ENCODE peak calls at places on chromosomes 13 and 19, in eight cellular contexts. O, H, F, Z, Q, D, A and S are unnamed samples. For H3K4me1, the result is how much of the 10 kb centered on the place peaks cover.

GRCh38 chr19:7199613-7200533 is 94.3 kb downstream of the INSR start:
- DNase-seq in O (peak), H (no peak), F (no peak), Z (no peak), Q (no peak), D (no peak), A (no peak), S (peak)

GRCh38 chr13:111179908-111180756 is 65.0 kb downstream of the ARHGEF7 start:
- DNase-seq in O (no peak), H (no peak), F (no peak), Z (no peak), Q (no peak), D (no peak), A (no peak), S (no peak)

GRCh38 chr19:45752639-45753038 is 16.4 kb downstream of the SIX5 start:
- DNase-seq in O (no peak), H (no peak), F (no peak), Z (no peak), Q (no peak), D (no peak), A (no peak), S (no peak)

GRCh38 chr13:112977091-112977490 is 8.1 kb downstream of the MCF2L start:
- DNase-seq in O (no peak), H (no peak), F (no peak), Z (no peak), Q (no peak), D (no peak), A (no peak), S (no peak)

GRCh38 chr13:39037410-39037879 is 444 bp downstream of the PROSER1 start:
- DNase-seq in O (no peak), H (no peak), F (no peak), Z (no peak), Q (no peak), D (no peak), A (no peak), S (peak)

GRCh38 chr13:41587490-41587889 is 130.1 kb downstream of the RGCC start:
- DNase-seq in O (no peak), H (peak), F (peak), Z (no peak), Q (peak), D (no peak), A (no peak), S (no peak)

GRCh38 chr19:32599736-32600157 is 18.8 kb downstream of the PDCD5 start:
- DNase-seq in O (peak), H (peak), F (peak), Z (peak), Q (peak), D (no peak), A (no peak), S (peak)

GRCh38 chr13:39616087-39616694 is 13.2 kb upstream of the LHFPL6 start:
- DNase-seq in O (peak), H (peak), F (peak), Z (peak), Q (peak), D (peak), A (no peak), S (peak)

GRCh38 chr19:46115396-46116109 is 8.9 kb downstream of the IGFL3 start:
- DNase-seq in O (no peak), H (no peak), F (no peak), Z (peak), Q (no peak), D (no peak), A (no peak), S (no peak)

GRCh38 chr19:45478454-45479238 is 10.8 kb downstream of the FOSB start:
- DNase-seq in O (peak), H (peak), F (peak), Z (peak), Q (peak), D (peak), A (peak), S (peak)

GRCh38 chr13:101449971-101450748 is 2.3 kb upstream of the ITGBL1 start:
- DNase-seq in O (no peak), H (no peak), F (no peak), Z (no peak), Q (no peak), D (no peak), A (no peak), S (no peak)

GRCh38 chr13:102814025-102814607 is 15.2 kb downstream of the BIVM start:
- DNase-seq in O (no peak), H (no peak), F (no peak), Z (no peak), Q (no peak), D (no peak), A (no peak), S (no peak)

GRCh38 chr19:57171551-57172081 is 4.3 kb upstream of the DUXA start:
- DNase-seq in O (peak), H (peak), F (peak), Z (peak), Q (no peak), D (peak), A (peak), S (no peak)

GRCh38 chr19:30664358-30665058 is 292.3 kb downstream of the ZNF536 start:
- DNase-seq in O (peak), H (no peak), F (peak), Z (peak), Q (no peak), D (peak), A (peak), S (peak)

GRCh38 chr19:29292562-29292961 is 79.6 kb upstream of the UQCRFS1 start:
- DNase-seq in O (no peak), H (no peak), F (no peak), Z (no peak), Q (no peak), D (no peak), A (no peak), S (no peak)

GRCh38 chr13:112160558-112160957 is 93.6 kb downstream of the SOX1 start:
- DNase-seq in O (no peak), H (no peak), F (no peak), Z (no peak), Q (no peak), D (no peak), A (peak), S (no peak)

GRCh38 chr13:37495046-37495445 is 103.5 kb downstream of the POSTN start:
- DNase-seq in O (no peak), H (no peak), F (no peak), Z (no peak), Q (no peak), D (no peak), A (no peak), S (no peak)

GRCh38 chr13:76316998-76317527 is 569.1 kb downstream of the KCTD12 start:
- DNase-seq in O (no peak), H (no peak), F (no peak), Z (no peak), Q (no peak), D (no peak), A (no peak), S (no peak)

GRCh38 chr13:71870036-71870435 is 3.0 kb upstream of the DACH1 start:
- DNase-seq in O (no peak), H (no peak), F (peak), Z (no peak), Q (no peak), D (no peak), A (no peak), S (no peak)

GRCh38 chr19:2271516-2272103 is 10.4 kb downstream of the PEAK3 start:
- DNase-seq in O (peak), H (peak), F (no peak), Z (no peak), Q (no peak), D (no peak), A (no peak), S (peak)
- H3K4me1 ChIP-seq in O (under half), H (under half), F (under half), Z (under half), Q (under half), D (under half), A (under half), S (under half)

GRCh38 chr13:62088155-62088554 is 672.5 kb upstream of the PCDH20 start:
- DNase-seq in O (no peak), H (no peak), F (no peak), Z (no peak), Q (no peak), D (no peak), A (no peak), S (no peak)
- H3K4me3 ChIP-seq in O (no peak), H (no peak), F (no peak), Z (no peak), Q (no peak), D (no peak), A (no peak), S (no peak)

DNA sequence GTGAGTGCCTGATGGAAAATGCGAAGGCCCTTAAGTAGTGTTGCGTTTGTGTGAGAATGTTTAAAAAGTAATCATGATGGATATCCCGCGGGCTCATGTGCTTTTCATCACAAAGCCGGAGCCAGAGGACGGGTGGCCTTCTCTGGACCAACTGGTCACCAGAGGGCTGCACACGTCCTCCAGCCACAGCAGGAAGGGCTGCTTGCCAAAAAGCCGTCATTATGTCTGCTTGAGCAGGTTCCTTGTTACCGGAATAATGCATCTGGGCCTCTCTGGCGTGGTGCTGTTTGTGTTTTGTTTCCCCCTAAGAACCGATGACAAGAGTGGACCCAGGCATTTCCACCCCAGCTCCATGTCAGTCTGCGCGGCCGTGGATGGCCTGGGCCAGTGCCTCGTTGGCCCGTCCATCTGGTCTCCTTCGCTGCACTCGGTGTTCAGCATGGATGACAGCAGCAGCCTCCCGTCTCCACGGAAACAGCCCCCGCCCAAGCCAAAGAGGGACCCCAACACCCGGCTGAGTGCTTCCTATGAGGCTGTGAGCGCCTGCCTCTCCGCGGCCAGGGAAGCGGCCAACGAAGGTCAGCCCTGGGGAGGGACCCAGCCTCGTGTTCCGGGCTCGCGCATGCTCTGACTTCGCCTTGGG is 497.7 kb downstream of the MYO16 start:
- DNase-seq in O (no peak), H (no peak), F (no peak), Z (peak), Q (no peak), D (no peak), A (no peak), S (no peak)
- H3K27ac ChIP-seq in O (no peak), H (no peak), F (no peak), Z (peak), Q (no peak), D (no peak), A (no peak), S (no peak)

GRCh38 chr13:59464926-59465325 is 698.8 kb downstream of the DIAPH3 start:
- DNase-seq in O (no peak), H (no peak), F (no peak), Z (no peak), Q (no peak), D (no peak), A (no peak), S (no peak)

GRCh38 chr13:59463023-59463422 is 700.7 kb downstream of the DIAPH3 start:
- DNase-seq in O (peak), H (no peak), F (no peak), Z (peak), Q (no peak), D (no peak), A (no peak), S (no peak)

GRCh38 chr13:59459972-59460371 is 703.8 kb downstream of the DIAPH3 start:
- DNase-seq in O (peak), H (no peak), F (no peak), Z (no peak), Q (no peak), D (no peak), A (no peak), S (no peak)

GRCh38 chr13:59458908-59459579 is 704.7 kb downstream of the DIAPH3 start:
- DNase-seq in O (peak), H (no peak), F (peak), Z (no peak), Q (no peak), D (peak), A (no peak), S (no peak)

GRCh38 chr13:59461411-59461810 is 702.3 kb downstream of the DIAPH3 start:
- DNase-seq in O (peak), H (no peak), F (no peak), Z (no peak), Q (no peak), D (no peak), A (no peak), S (no peak)
- H3K4me1 ChIP-seq in O (under half), H (under half), F (under half), Z (under half), Q (under half), D (under half), A (under half), S (under half)

DNA sequence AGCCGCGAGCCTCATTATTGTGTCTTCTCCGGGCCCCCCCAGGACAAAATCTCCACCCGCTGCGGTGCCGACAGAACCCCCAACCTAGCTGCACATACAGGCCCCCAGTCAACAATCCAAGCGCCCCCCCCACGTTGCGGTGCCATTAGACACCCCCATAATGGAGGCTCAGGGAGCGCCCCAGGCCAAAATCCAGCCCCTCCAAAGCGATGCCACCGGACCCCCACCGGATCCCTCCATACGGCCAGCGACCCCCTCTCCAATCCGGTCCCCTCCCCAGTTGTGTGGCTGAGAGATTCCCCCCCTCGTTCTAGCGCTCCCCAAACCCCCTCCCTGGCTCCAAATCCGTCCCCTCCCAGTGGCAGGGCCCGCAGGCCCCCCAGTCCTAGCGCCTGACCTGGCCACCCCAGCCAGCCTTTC is 21.5 kb upstream of the SEMA6B start:
- DNase-seq in O (no peak), H (no peak), F (no peak), Z (no peak), Q (no peak), D (no peak), A (no peak), S (no peak)
- H3K4me3 ChIP-seq in O (peak), H (no peak), F (peak), Z (no peak), Q (no peak), D (peak), A (no peak), S (no peak)

DNA sequence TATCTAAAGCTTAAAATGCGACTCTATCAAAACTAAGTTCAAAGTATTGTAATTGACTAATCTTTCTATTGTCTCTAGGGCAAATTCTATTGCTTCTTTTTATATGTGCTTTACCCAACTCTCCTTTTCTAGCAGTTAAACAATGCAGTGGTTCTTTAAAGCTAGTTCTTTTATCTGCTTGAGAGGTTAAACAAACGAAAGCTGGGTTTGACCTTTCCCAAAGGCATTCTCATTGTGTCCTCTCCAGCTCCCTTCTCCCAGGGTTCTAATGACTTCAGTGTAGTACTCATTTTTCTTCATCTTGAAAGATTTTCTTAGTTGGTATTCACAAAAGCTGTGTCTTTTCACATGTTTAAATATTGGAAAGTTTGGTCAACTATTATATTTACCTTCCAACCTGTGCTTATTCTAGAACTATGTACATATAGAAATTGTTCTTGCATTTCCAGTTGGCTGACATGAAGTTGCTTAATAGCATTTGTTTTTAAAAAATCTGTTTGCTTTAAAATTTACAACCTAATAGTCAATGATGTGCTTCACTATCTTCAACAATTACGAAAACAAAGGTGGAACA is 1.5 kb downstream of the WASF3 start:
- DNase-seq in O (no peak), H (no peak), F (peak), Z (no peak), Q (no peak), D (no peak), A (no peak), S (no peak)
- H3K27ac ChIP-seq in O (no peak), H (no peak), F (no peak), Z (no peak), Q (no peak), D (no peak), A (no peak), S (no peak)